ENCODE peak calls at places on chromosomes 6 and 20, in eight cellular contexts. R, A, T, F, Q, Y, C and E are unnamed samples.

GRCh38 chr20:32538526-32538918 is 46.6 kb downstream of the NOL4L start:
- DNase-seq in R (no peak), A (no peak), T (no peak), F (peak; percentile 67), Q (no peak), Y (peak; percentile 58), C (peak; percentile 39), E (no peak)

GRCh38 chr6:104710543-104711335 is 149.0 kb downstream of the HACE1 start:
- DNase-seq in R (peak; percentile 24), A (peak; percentile 8), T (no peak), F (no peak), Q (no peak), Y (no peak), C (no peak), E (peak; percentile 16)

GRCh38 chr6:77466055-77467028 is 3.1 kb upstream of the HTR1B start:
- DNase-seq in R (peak; percentile 81), A (peak; percentile 68), T (peak; percentile 15), F (peak; percentile 86), Q (peak; percentile 61), Y (peak; percentile 78), C (peak; percentile 61), E (peak; percentile 89)

GRCh38 chr6:150689900-150690590 is 90.4 kb downstream of the PLEKHG1 start:
- DNase-seq in R (no peak), A (no peak), T (no peak), F (no peak), Q (no peak), Y (no peak), C (no peak), E (no peak)

GRCh38 chr6:170440437-170440836 is 112.7 kb downstream of the PSMB1 start:
- DNase-seq in R (no peak), A (no peak), T (no peak), F (no peak), Q (peak; percentile 17), Y (no peak), C (no peak), E (no peak)

GRCh38 chr6:164227952-164228522 is 813.5 kb downstream of the QKI start:
- DNase-seq in R (no peak), A (no peak), T (no peak), F (no peak), Q (no peak), Y (no peak), C (no peak), E (no peak)

GRCh38 chr6:27237089-27237723 is 10.3 kb upstream of the PRSS16 start:
- DNase-seq in R (peak; percentile 87), A (peak; percentile 43), T (peak; percentile 69), F (peak; percentile 44), Q (no peak), Y (no peak), C (peak; percentile 56), E (peak; percentile 49)

GRCh38 chr20:32792316-32792715 is 27.4 kb upstream of the MAPRE1 start:
- DNase-seq in R (no peak), A (no peak), T (peak; percentile 87), F (peak; percentile 58), Q (no peak), Y (peak; percentile 44), C (no peak), E (no peak)

GRCh38 chr6:27547157-27548075 is 74.5 kb upstream of the ZNF184 start:
- DNase-seq in R (peak; percentile 87), A (peak; percentile 75), T (peak; percentile 80), F (peak; percentile 61), Q (no peak), Y (peak; percentile 58), C (peak; percentile 68), E (peak; percentile 61)

GRCh38 chr6:39911513-39912125 is 22.6 kb downstream of the MOCS1 start:
- DNase-seq in R (no peak), A (no peak), T (no peak), F (no peak), Q (no peak), Y (no peak), C (no peak), E (no peak)

GRCh38 chr20:18504479-18505060 is 3.2 kb upstream of the SEC23B start:
- DNase-seq in R (peak; percentile 57), A (peak; percentile 27), T (no peak), F (no peak), Q (no peak), Y (no peak), C (peak; percentile 52), E (peak; percentile 50)

GRCh38 chr20:41370176-41370575 is 3.6 kb upstream of the EMILIN3 start:
- DNase-seq in R (no peak), A (no peak), T (no peak), F (no peak), Q (no peak), Y (no peak), C (no peak), E (no peak)

GRCh38 chr20:11195169-11195568 is 521.4 kb upstream of the JAG1 start:
- DNase-seq in R (no peak), A (no peak), T (no peak), F (peak; percentile 15), Q (no peak), Y (peak; percentile 69), C (no peak), E (no peak)

GRCh38 chr6:104682722-104683643 is 176.7 kb downstream of the HACE1 start:
- DNase-seq in R (peak; percentile 78), A (peak; percentile 65), T (peak; percentile 78), F (peak; percentile 61), Q (peak; percentile 40), Y (peak; percentile 60), C (peak; percentile 70), E (peak; percentile 43)

GRCh38 chr6:43953256-43953655 is 174.0 kb downstream of the MRPL14 start:
- DNase-seq in R (no peak), A (no peak), T (peak; percentile 40), F (no peak), Q (no peak), Y (no peak), C (no peak), E (no peak)

DNA sequence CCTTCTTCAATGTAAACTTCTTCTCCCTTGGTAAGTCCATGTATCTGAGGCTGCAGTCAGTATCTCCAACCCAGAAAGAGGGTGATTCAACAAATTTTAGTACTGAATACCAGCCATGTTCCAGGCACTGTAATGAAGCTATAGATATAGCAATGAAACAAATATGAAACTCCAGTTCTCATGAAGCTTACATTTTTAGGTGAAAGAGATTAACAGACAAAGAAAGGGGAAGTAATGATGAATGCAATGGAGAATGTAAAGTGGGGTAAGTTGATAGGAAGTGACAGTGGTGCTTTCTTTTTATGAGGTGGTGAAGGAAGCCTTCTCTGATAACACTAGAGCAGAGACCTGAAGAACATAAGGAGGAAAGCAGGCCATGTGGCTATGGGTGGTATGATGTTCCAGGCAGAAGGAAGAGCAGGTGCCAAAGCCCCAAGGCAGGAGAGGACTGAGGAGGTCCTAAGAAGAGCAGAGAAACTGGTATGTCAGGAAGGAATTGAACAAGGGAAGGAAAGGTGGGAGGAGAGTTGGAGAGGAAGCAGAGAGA is 143.6 kb downstream of the TFAP2B start:
- DNase-seq in R (no peak), A (no peak), T (peak; percentile 4), F (no peak), Q (no peak), Y (no peak), C (no peak), E (no peak)
- H3K4me3 ChIP-seq in R (no peak overlapping the region), A (no peak overlapping the region), T (no peak overlapping the region), F (no peak overlapping the region), Q (no peak overlapping the region), Y (no peak overlapping the region), C (no peak overlapping the region), E (no peak overlapping the region)

DNA sequence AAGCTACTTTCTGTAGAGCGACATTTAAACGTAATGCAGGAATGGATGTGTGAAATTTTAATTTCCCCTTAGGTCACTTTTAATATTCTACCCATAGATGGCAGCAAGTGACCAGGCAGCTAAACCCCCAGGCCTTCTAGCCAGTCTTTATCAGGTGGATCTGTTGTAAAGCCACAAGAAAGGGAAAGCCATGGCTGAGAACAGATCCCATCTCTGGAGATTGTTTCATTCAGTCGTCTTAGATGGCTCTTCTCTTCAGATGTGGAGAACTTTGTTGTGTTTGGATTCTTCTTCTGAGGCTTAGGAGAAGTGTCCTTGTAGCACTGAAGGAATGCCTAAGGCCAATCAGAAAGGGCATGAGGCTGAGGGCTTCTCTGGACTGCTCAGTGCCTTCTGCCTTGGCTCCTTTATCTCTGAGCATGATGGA is 15.8 kb upstream of the RNF182 start:
- DNase-seq in R (peak; percentile 80), A (peak; percentile 84), T (peak; percentile 83), F (peak; percentile 82), Q (peak; percentile 34), Y (peak; percentile 69), C (peak; percentile 81), E (peak; percentile 59)
- TF ChIP-seq CTCF in R (peak; percentile 78), A (peak; percentile 79), T (peak; percentile 54), F (peak; percentile 78), Q (no peak), Y (peak; percentile 66), C (peak; percentile 77), E (peak; percentile 66)

GRCh38 chr20:44350567-44350966 is 4.9 kb upstream of the HNF4A start:
- DNase-seq in R (no peak), A (no peak), T (no peak), F (no peak), Q (no peak), Y (no peak), C (no peak), E (no peak)
- H3K4me3 ChIP-seq in R (no peak overlapping the region), A (no peak overlapping the region), T (no peak overlapping the region), F (no peak overlapping the region), Q (no peak overlapping the region), Y (no peak overlapping the region), C (no peak overlapping the region), E (no peak overlapping the region)

GRCh38 chr20:43404880-43405279 is 52.8 kb upstream of the SRSF6 start:
- DNase-seq in R (peak; percentile 24), A (no peak), T (peak; percentile 21), F (no peak), Q (no peak), Y (no peak), C (peak; percentile 21), E (no peak)
- TF ChIP-seq CTCF in R (peak; percentile 22), A (peak; percentile 7), T (peak; percentile 53), F (no peak), Q (no peak), Y (peak; percentile 55), C (peak; percentile 40), E (peak; percentile 12)

DNA sequence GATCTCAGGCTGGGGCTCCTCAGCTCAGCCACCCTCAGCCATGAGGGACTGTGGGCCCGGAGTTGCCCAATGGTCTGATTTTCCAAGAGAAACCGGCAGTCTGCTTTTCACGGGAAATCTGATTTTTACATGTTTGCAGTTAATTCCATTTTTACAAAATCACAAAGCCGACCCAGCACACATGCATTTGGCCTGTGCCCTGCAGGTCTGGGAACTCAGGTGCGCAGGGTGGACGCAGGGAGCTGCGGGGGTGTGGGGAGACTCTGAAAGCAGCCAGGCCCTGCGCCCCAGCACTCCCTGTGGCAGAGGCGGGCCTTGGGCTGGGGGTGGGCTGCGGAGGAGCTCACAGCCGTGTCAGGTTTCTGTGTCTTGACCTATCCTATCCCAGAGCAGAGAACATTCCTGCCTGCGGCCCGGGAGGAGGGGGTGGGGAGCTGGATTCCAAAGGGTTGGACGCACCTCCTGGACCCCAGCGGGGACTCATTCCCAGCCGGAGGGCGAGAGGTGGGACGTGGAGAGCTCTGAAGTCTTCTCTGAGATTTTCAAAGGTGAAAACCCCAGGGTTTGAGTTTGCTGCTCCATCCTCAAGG is 60.6 kb downstream of the ADNP start:
- DNase-seq in R (no peak), A (peak; percentile 32), T (no peak), F (peak; percentile 77), Q (no peak), Y (peak; percentile 95), C (no peak), E (peak; percentile 50)
- H3K4me3 ChIP-seq in R (no peak overlapping the region), A (no peak overlapping the region), T (no peak overlapping the region), F (no peak overlapping the region), Q (no peak overlapping the region), Y (peak overlapping the region; percentile 30), C (no peak overlapping the region), E (no peak overlapping the region)